ENCODE peak calls at places on chromosomes 5 and 9, in four cellular contexts. One of them, this sample, is unnamed.

GRCh38 chr9:113222482-113222841 is 1.1 kb downstream of the SLC31A1 start:
- DNase-seq in MM.1S: no peak
- DNase-seq in A549: no peak
- DNase-seq in AG10803: peak; percentile 49
- DNase-seq in this sample: peak; percentile 59

GRCh38 chr5:149585910-149586309 is 4.6 kb downstream of the ARHGEF37 start:
- DNase-seq in MM.1S: no peak
- DNase-seq in A549: no peak
- DNase-seq in AG10803: no peak
- DNase-seq in this sample: no peak

GRCh38 chr9:113580954-113581311 is 117.4 kb downstream of the RGS3 start:
- DNase-seq in MM.1S: no peak
- DNase-seq in A549: no peak
- DNase-seq in AG10803: no peak
- DNase-seq in this sample: no peak

GRCh38 chr9:123059472-123060220 is 26.2 kb downstream of the GPR21 start:
- DNase-seq in MM.1S: no peak
- DNase-seq in A549: no peak
- DNase-seq in AG10803: no peak
- DNase-seq in this sample: no peak

GRCh38 chr5:1437876-1438559 is 7.2 kb downstream of the SLC6A3 start:
- DNase-seq in MM.1S: no peak
- DNase-seq in A549: no peak
- DNase-seq in AG10803: no peak
- DNase-seq in this sample: no peak

GRCh38 chr9:5718296-5719032 is 89.6 kb downstream of the RIC1 start:
- DNase-seq in MM.1S: no peak
- DNase-seq in A549: no peak
- DNase-seq in AG10803: peak; percentile 49
- DNase-seq in this sample: no peak

GRCh38 chr9:111163738-111164399 is 125.6 kb upstream of the LPAR1 start:
- DNase-seq in MM.1S: no peak
- DNase-seq in A549: no peak
- DNase-seq in AG10803: peak; percentile 78
- DNase-seq in this sample: peak; percentile 24

GRCh38 chr5:77859306-77859705 is 83.2 kb upstream of the TBCA start:
- DNase-seq in MM.1S: no peak
- DNase-seq in A549: no peak
- DNase-seq in AG10803: peak; percentile 35
- DNase-seq in this sample: no peak

GRCh38 chr5:107389130-107389553 is 281.6 kb downstream of the EFNA5 start:
- DNase-seq in MM.1S: peak; percentile 90
- DNase-seq in A549: no peak
- DNase-seq in AG10803: peak; percentile 88
- DNase-seq in this sample: peak; percentile 82

GRCh38 chr5:135030123-135030517 is 3.9 kb downstream of the PITX1 start:
- DNase-seq in MM.1S: no peak
- DNase-seq in A549: no peak
- DNase-seq in AG10803: no peak
- DNase-seq in this sample: no peak

GRCh38 chr9:114207034-114207815 is 51.9 kb downstream of the COL27A1 start:
- DNase-seq in MM.1S: no peak
- DNase-seq in A549: no peak
- DNase-seq in AG10803: peak; percentile 55
- DNase-seq in this sample: no peak

GRCh38 chr5:176638437-176638836 is 8.0 kb downstream of the EIF4E1B start:
- DNase-seq in MM.1S: no peak
- DNase-seq in A549: no peak
- DNase-seq in AG10803: no peak
- DNase-seq in this sample: no peak

GRCh38 chr9:33153666-33154065 is 13.5 kb downstream of the B4GALT1 start:
- DNase-seq in MM.1S: peak; percentile 42
- DNase-seq in A549: no peak
- DNase-seq in AG10803: no peak
- DNase-seq in this sample: no peak

GRCh38 chr9:122392714-122393113 is 21.9 kb downstream of the PTGS1 start:
- DNase-seq in MM.1S: no peak
- DNase-seq in A549: no peak
- DNase-seq in AG10803: peak; percentile 58
- DNase-seq in this sample: no peak

GRCh38 chr9:111527347-111527746 is 2.4 kb downstream of the ZNF483 start:
- DNase-seq in MM.1S: no peak
- DNase-seq in A549: no peak
- DNase-seq in AG10803: peak; percentile 18
- DNase-seq in this sample: no peak

GRCh38 chr5:64840958-64841357 is 72.2 kb downstream of the CWC27 start:
- DNase-seq in MM.1S: no peak
- DNase-seq in A549: no peak
- DNase-seq in AG10803: no peak
- DNase-seq in this sample: no peak

GRCh38 chr5:83097582-83098265 is 20.4 kb downstream of the XRCC4 start:
- DNase-seq in MM.1S: no peak
- DNase-seq in A549: no peak
- DNase-seq in AG10803: peak; percentile 35
- DNase-seq in this sample: peak; percentile 68

GRCh38 chr9:80410106-80410505 is 838.3 kb downstream of the TLE4 start:
- DNase-seq in MM.1S: no peak
- DNase-seq in A549: no peak
- DNase-seq in AG10803: no peak
- DNase-seq in this sample: peak; percentile 95

GRCh38 chr9:128555180-128555721 is 2.9 kb downstream of the SPTAN1 start:
- DNase-seq in MM.1S: no peak
- DNase-seq in A549: peak; percentile 59
- DNase-seq in AG10803: peak; percentile 58
- DNase-seq in this sample: peak; percentile 83

GRCh38 chr5:61290815-61291214 is 41.2 kb upstream of the ZSWIM6 start:
- DNase-seq in MM.1S: no peak
- DNase-seq in A549: no peak
- DNase-seq in AG10803: no peak
- DNase-seq in this sample: no peak

GRCh38 chr5:122500245-122501086 is 188.4 kb downstream of the SNCAIP start:
- DNase-seq in MM.1S: peak; percentile 46
- DNase-seq in A549: peak; percentile 48
- DNase-seq in AG10803: peak; percentile 60
- DNase-seq in this sample: peak; percentile 83

GRCh38 chr9:79572891-79573696 is 1.3 kb downstream of the TLE4 start:
- DNase-seq in MM.1S: peak; percentile 8
- DNase-seq in A549: peak; percentile 25
- DNase-seq in AG10803: no peak
- DNase-seq in this sample: no peak

GRCh38 chr9:19969721-19970120 is 180.9 kb upstream of the SLC24A2 start:
- DNase-seq in MM.1S: no peak
- DNase-seq in A549: no peak
- DNase-seq in AG10803: peak; percentile 8
- DNase-seq in this sample: peak; percentile 35

GRCh38 chr9:93276973-93277372 is 93.0 kb downstream of the WNK2 start:
- DNase-seq in MM.1S: peak; percentile 20
- DNase-seq in A549: no peak
- DNase-seq in AG10803: no peak
- DNase-seq in this sample: no peak

GRCh38 chr5:38208782-38209378 is 49.5 kb upstream of the EGFLAM start:
- DNase-seq in MM.1S: peak; percentile 39
- DNase-seq in A549: peak; percentile 19
- DNase-seq in AG10803: peak; percentile 46
- DNase-seq in this sample: peak; percentile 77

GRCh38 chr5:142655339-142656267 is 30.3 kb downstream of the FGF1 start:
- DNase-seq in MM.1S: peak; percentile 61
- DNase-seq in A549: peak; percentile 81
- DNase-seq in AG10803: peak; percentile 91
- DNase-seq in this sample: peak; percentile 87

GRCh38 chr9:89502038-89502601 is 4.2 kb upstream of the SEMA4D start:
- DNase-seq in MM.1S: no peak
- DNase-seq in A549: no peak
- DNase-seq in AG10803: no peak
- DNase-seq in this sample: no peak
- H3K4me3 ChIP-seq in MM.1S: no peak overlapping the region
- H3K4me3 ChIP-seq in A549: no peak overlapping the region
- H3K4me3 ChIP-seq in AG10803: no peak overlapping the region
- H3K4me3 ChIP-seq in this sample: no peak overlapping the region

GRCh38 chr5:113294341-113295110 is 140.3 kb downstream of the TSSK1B start:
- DNase-seq in MM.1S: peak; percentile 90
- DNase-seq in A549: peak; percentile 51
- DNase-seq in AG10803: peak; percentile 84
- DNase-seq in this sample: peak; percentile 95
- TF ChIP-seq CTCF in MM.1S: no peak
- TF ChIP-seq CTCF in A549: peak; percentile 13
- TF ChIP-seq CTCF in AG10803: peak; percentile 24
- TF ChIP-seq CTCF in this sample: peak; percentile 46

GRCh38 chr5:139275536-139276297 is 17.8 kb upstream of the MATR3 start:
- DNase-seq in MM.1S: peak; percentile 53
- DNase-seq in A549: no peak
- DNase-seq in AG10803: no peak
- DNase-seq in this sample: no peak

GRCh38 chr5:139271201-139272027 is 22.1 kb upstream of the MATR3 start:
- DNase-seq in MM.1S: no peak
- DNase-seq in A549: no peak
- DNase-seq in AG10803: peak; percentile 84
- DNase-seq in this sample: peak; percentile 86

GRCh38 chr5:139273322-139273571 is 20.3 kb upstream of the MATR3 start:
- DNase-seq in MM.1S: no peak
- DNase-seq in A549: peak; percentile 43
- DNase-seq in AG10803: no peak
- DNase-seq in this sample: no peak

GRCh38 chr5:139272471-139273321 is 20.8 kb upstream of the MATR3 start:
- DNase-seq in MM.1S: peak; percentile 49
- DNase-seq in A549: no peak
- DNase-seq in AG10803: peak; percentile 59
- DNase-seq in this sample: peak; percentile 23

GRCh38 chr5:139273572-139274264 is 19.8 kb upstream of the MATR3 start:
- DNase-seq in MM.1S: peak; percentile 88
- DNase-seq in A549: peak; percentile 93
- DNase-seq in AG10803: peak; percentile 76
- DNase-seq in this sample: peak; percentile 89
- H3K4me3 ChIP-seq in MM.1S: peak overlapping the region; percentile 91
- H3K4me3 ChIP-seq in A549: peak overlapping the region; percentile 80
- H3K4me3 ChIP-seq in AG10803: peak overlapping the region; percentile 81
- H3K4me3 ChIP-seq in this sample: peak overlapping the region; percentile 72

GRCh38 chr9:22216730-22217160 is 207.6 kb upstream of the CDKN2B start:
- DNase-seq in MM.1S: no peak
- DNase-seq in A549: no peak
- DNase-seq in AG10803: peak; percentile 82
- DNase-seq in this sample: peak; percentile 75
- TF ChIP-seq CTCF in MM.1S: no peak
- TF ChIP-seq CTCF in A549: no peak
- TF ChIP-seq CTCF in AG10803: peak; percentile 31
- TF ChIP-seq CTCF in this sample: peak; percentile 15

GRCh38 chr5:92703991-92704390 is 877.0 kb downstream of the NR2F1-AS1 start:
- DNase-seq in MM.1S: no peak
- DNase-seq in A549: no peak
- DNase-seq in AG10803: peak; percentile 5
- DNase-seq in this sample: peak; percentile 30
- H3K4me3 ChIP-seq in MM.1S: no peak overlapping the region
- H3K4me3 ChIP-seq in A549: no peak overlapping the region
- H3K4me3 ChIP-seq in AG10803: no peak overlapping the region
- H3K4me3 ChIP-seq in this sample: no peak overlapping the region

GRCh38 chr9:132583584-132584304 is 1.3 kb downstream of the BARHL1 start:
- DNase-seq in MM.1S: no peak
- DNase-seq in A549: no peak
- DNase-seq in AG10803: no peak
- DNase-seq in this sample: no peak

GRCh38 chr9:132582276-132582785 is at the start of gene BARHL1:
- DNase-seq in MM.1S: no peak
- DNase-seq in A549: no peak
- DNase-seq in AG10803: no peak
- DNase-seq in this sample: no peak

GRCh38 chr9:132584616-132585560 is 2.5 kb downstream of the BARHL1 start:
- DNase-seq in MM.1S: no peak
- DNase-seq in A549: no peak
- DNase-seq in AG10803: peak; percentile 12
- DNase-seq in this sample: no peak

GRCh38 chr9:132585954-132586829 is 3.8 kb downstream of the BARHL1 start:
- DNase-seq in MM.1S: no peak
- DNase-seq in A549: no peak
- DNase-seq in AG10803: no peak
- DNase-seq in this sample: no peak

DNA sequence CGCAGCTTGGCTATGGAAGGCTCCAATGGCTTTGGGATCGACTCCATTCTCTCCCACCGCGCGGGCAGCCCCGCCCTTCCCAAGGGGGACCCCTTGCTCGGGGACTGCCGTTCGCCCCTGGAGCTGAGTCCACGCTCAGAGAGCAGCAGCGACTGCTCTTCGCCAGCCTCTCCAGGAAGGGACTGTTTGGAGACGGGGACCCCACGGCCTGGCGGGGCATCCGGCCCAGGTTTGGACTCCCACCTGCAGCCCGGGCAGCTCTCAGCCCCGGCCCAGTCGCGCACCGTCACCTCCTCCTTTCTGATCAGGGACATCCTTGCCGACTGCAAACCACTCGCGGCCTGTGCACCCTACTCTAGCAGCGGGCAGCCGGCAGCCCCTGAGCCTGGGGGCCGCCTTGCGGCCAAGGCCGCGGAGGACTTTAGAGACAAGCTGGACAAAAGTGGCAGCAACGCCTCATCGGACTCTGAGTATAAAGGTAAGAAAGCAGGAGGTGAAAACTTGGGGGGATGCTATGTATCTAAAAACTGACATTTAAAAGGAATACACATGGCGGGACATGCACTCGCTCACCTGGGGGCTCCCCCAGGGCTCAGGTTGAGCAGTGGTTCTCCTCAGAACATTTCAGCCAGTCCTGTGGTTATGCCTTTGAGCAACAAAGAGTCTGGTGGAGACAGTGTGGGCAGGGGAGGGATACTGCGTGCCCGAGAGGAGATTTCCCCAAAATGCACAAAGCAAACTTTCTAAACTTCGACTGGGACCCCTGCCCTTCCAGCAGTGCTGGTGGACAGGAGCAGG is 579 bp downstream of the BARHL1 start:
- DNase-seq in MM.1S: no peak
- DNase-seq in A549: no peak
- DNase-seq in AG10803: no peak
- DNase-seq in this sample: no peak
- TF ChIP-seq CTCF in MM.1S: no peak
- TF ChIP-seq CTCF in A549: no peak
- TF ChIP-seq CTCF in AG10803: no peak
- TF ChIP-seq CTCF in this sample: no peak

GRCh38 chr5:132747693-132748440 is 641 bp downstream of the CCNI2 start:
- DNase-seq in MM.1S: no peak
- DNase-seq in A549: no peak
- DNase-seq in AG10803: no peak
- DNase-seq in this sample: no peak
- H3K4me3 ChIP-seq in MM.1S: no peak overlapping the region
- H3K4me3 ChIP-seq in A549: peak overlapping the region; percentile 73
- H3K4me3 ChIP-seq in AG10803: no peak overlapping the region
- H3K4me3 ChIP-seq in this sample: no peak overlapping the region

GRCh38 chr9:34501889-34502425 is 20.8 kb downstream of the ENHO start:
- DNase-seq in MM.1S: no peak
- DNase-seq in A549: no peak
- DNase-seq in AG10803: peak; percentile 84
- DNase-seq in this sample: peak; percentile 62
- TF ChIP-seq CTCF in MM.1S: no peak
- TF ChIP-seq CTCF in A549: no peak
- TF ChIP-seq CTCF in AG10803: peak; percentile 37
- TF ChIP-seq CTCF in this sample: peak; percentile 62

This sample was measured in choroid plexus epithelial cell.